ENCODE peak calls at places on chromosomes 6 and 20, in seven cellular contexts. One of them, this sample, is unnamed.
A peak's percentile ranks its signal among the peaks of the same experiment; 100 is the strongest.

GRCh38 chr6:112214749-112215269 is 39.6 kb downstream of the LAMA4 start:
- DNase-seq in T-cell: no peak
- DNase-seq in CD8-positive, alpha-beta T cell: no peak
- DNase-seq in GM12865: no peak
- DNase-seq in GM03348: no peak
- DNase-seq in CD8-positive, alpha-beta memory T cell: no peak
- DNase-seq in tibial nerve: no peak
- DNase-seq in this sample: no peak

GRCh38 chr6:123742626-123743025 is 61.0 kb upstream of the NKAIN2 start:
- DNase-seq in T-cell: no peak
- DNase-seq in CD8-positive, alpha-beta T cell: no peak
- DNase-seq in GM12865: no peak
- DNase-seq in GM03348: no peak
- DNase-seq in CD8-positive, alpha-beta memory T cell: no peak
- DNase-seq in tibial nerve: no peak
- DNase-seq in this sample: no peak

GRCh38 chr20:38473353-38473795 is 731 bp downstream of the RALGAPB start:
- DNase-seq in T-cell: no peak
- DNase-seq in CD8-positive, alpha-beta T cell: no peak
- DNase-seq in GM12865: peak; percentile 27
- DNase-seq in GM03348: no peak
- DNase-seq in CD8-positive, alpha-beta memory T cell: no peak
- DNase-seq in tibial nerve: no peak
- DNase-seq in this sample: no peak

GRCh38 chr6:27295301-27296079 is 16.6 kb downstream of the POM121L2 start:
- DNase-seq in T-cell: no peak
- DNase-seq in CD8-positive, alpha-beta T cell: no peak
- DNase-seq in GM12865: peak; percentile 74
- DNase-seq in GM03348: peak; percentile 52
- DNase-seq in CD8-positive, alpha-beta memory T cell: no peak
- DNase-seq in tibial nerve: no peak
- DNase-seq in this sample: peak; percentile 32

GRCh38 chr20:51767867-51768758 is at the start of gene ATP9A:
- DNase-seq in T-cell: no peak
- DNase-seq in CD8-positive, alpha-beta T cell: no peak
- DNase-seq in GM12865: no peak
- DNase-seq in GM03348: peak; percentile 82
- DNase-seq in CD8-positive, alpha-beta memory T cell: no peak
- DNase-seq in tibial nerve: no peak
- DNase-seq in this sample: peak; percentile 13

GRCh38 chr20:57791946-57792328 is 82.1 kb upstream of the PMEPA1 start:
- DNase-seq in T-cell: no peak
- DNase-seq in CD8-positive, alpha-beta T cell: no peak
- DNase-seq in GM12865: no peak
- DNase-seq in GM03348: no peak
- DNase-seq in CD8-positive, alpha-beta memory T cell: no peak
- DNase-seq in tibial nerve: peak; percentile 6
- DNase-seq in this sample: no peak

GRCh38 chr6:112286010-112286409 is 31.6 kb upstream of the LAMA4 start:
- DNase-seq in T-cell: peak; percentile 56
- DNase-seq in CD8-positive, alpha-beta T cell: peak; percentile 6
- DNase-seq in GM12865: peak; percentile 66
- DNase-seq in GM03348: no peak
- DNase-seq in CD8-positive, alpha-beta memory T cell: peak; percentile 72
- DNase-seq in tibial nerve: no peak
- DNase-seq in this sample: no peak

GRCh38 chr6:4008324-4009047 is 70.5 kb downstream of the FAM217A start:
- DNase-seq in T-cell: no peak
- DNase-seq in CD8-positive, alpha-beta T cell: no peak
- DNase-seq in GM12865: peak; percentile 49
- DNase-seq in GM03348: peak; percentile 78
- DNase-seq in CD8-positive, alpha-beta memory T cell: peak; percentile 41
- DNase-seq in tibial nerve: no peak
- DNase-seq in this sample: no peak

GRCh38 chr20:47768016-47768953 is 17.0 kb downstream of the SULF2 start:
- DNase-seq in T-cell: no peak
- DNase-seq in CD8-positive, alpha-beta T cell: no peak
- DNase-seq in GM12865: peak; percentile 9
- DNase-seq in GM03348: no peak
- DNase-seq in CD8-positive, alpha-beta memory T cell: no peak
- DNase-seq in tibial nerve: no peak
- DNase-seq in this sample: no peak

GRCh38 chr6:35495258-35496035 is 1.4 kb downstream of the TEAD3 start:
- DNase-seq in T-cell: no peak
- DNase-seq in CD8-positive, alpha-beta T cell: no peak
- DNase-seq in GM12865: no peak
- DNase-seq in GM03348: no peak
- DNase-seq in CD8-positive, alpha-beta memory T cell: no peak
- DNase-seq in tibial nerve: no peak
- DNase-seq in this sample: peak; percentile 40

GRCh38 chr6:149065658-149066556 is 251.6 kb upstream of the TAB2 start:
- DNase-seq in T-cell: peak; percentile 32
- DNase-seq in CD8-positive, alpha-beta T cell: peak; percentile 19
- DNase-seq in GM12865: peak; percentile 92
- DNase-seq in GM03348: no peak
- DNase-seq in CD8-positive, alpha-beta memory T cell: peak; percentile 75
- DNase-seq in tibial nerve: peak; percentile 41
- DNase-seq in this sample: no peak

GRCh38 chr6:125722886-125723285 is 26.5 kb upstream of the HEY2 start:
- DNase-seq in T-cell: no peak
- DNase-seq in CD8-positive, alpha-beta T cell: no peak
- DNase-seq in GM12865: no peak
- DNase-seq in GM03348: no peak
- DNase-seq in CD8-positive, alpha-beta memory T cell: no peak
- DNase-seq in tibial nerve: no peak
- DNase-seq in this sample: no peak

GRCh38 chr6:156988276-156989158 is 211.3 kb downstream of the ARID1B start:
- DNase-seq in T-cell: no peak
- DNase-seq in CD8-positive, alpha-beta T cell: no peak
- DNase-seq in GM12865: peak; percentile 83
- DNase-seq in GM03348: no peak
- DNase-seq in CD8-positive, alpha-beta memory T cell: no peak
- DNase-seq in tibial nerve: no peak
- DNase-seq in this sample: no peak

GRCh38 chr6:13378669-13379590 is 50.6 kb upstream of the TBC1D7 start:
- DNase-seq in T-cell: no peak
- DNase-seq in CD8-positive, alpha-beta T cell: no peak
- DNase-seq in GM12865: no peak
- DNase-seq in GM03348: no peak
- DNase-seq in CD8-positive, alpha-beta memory T cell: no peak
- DNase-seq in tibial nerve: no peak
- DNase-seq in this sample: no peak

GRCh38 chr6:165692106-165692653 is 29.1 kb upstream of the PDE10A start:
- DNase-seq in T-cell: no peak
- DNase-seq in CD8-positive, alpha-beta T cell: no peak
- DNase-seq in GM12865: no peak
- DNase-seq in GM03348: no peak
- DNase-seq in CD8-positive, alpha-beta memory T cell: no peak
- DNase-seq in tibial nerve: no peak
- DNase-seq in this sample: no peak

GRCh38 chr6:131362070-131362469 is 211.0 kb upstream of the ARG1 start:
- DNase-seq in T-cell: no peak
- DNase-seq in CD8-positive, alpha-beta T cell: no peak
- DNase-seq in GM12865: no peak
- DNase-seq in GM03348: peak; percentile 20
- DNase-seq in CD8-positive, alpha-beta memory T cell: no peak
- DNase-seq in tibial nerve: no peak
- DNase-seq in this sample: no peak

GRCh38 chr20:34402461-34402860 is 39.4 kb downstream of the ITCH start:
- DNase-seq in T-cell: no peak
- DNase-seq in CD8-positive, alpha-beta T cell: no peak
- DNase-seq in GM12865: no peak
- DNase-seq in GM03348: no peak
- DNase-seq in CD8-positive, alpha-beta memory T cell: no peak
- DNase-seq in tibial nerve: no peak
- DNase-seq in this sample: no peak

GRCh38 chr20:50325651-50326050 is 135.0 kb downstream of the CEBPB start:
- DNase-seq in T-cell: no peak
- DNase-seq in CD8-positive, alpha-beta T cell: no peak
- DNase-seq in GM12865: no peak
- DNase-seq in GM03348: no peak
- DNase-seq in CD8-positive, alpha-beta memory T cell: no peak
- DNase-seq in tibial nerve: no peak
- DNase-seq in this sample: no peak

GRCh38 chr20:18754030-18754659 is 59.4 kb upstream of the SCP2D1 start:
- DNase-seq in T-cell: no peak
- DNase-seq in CD8-positive, alpha-beta T cell: no peak
- DNase-seq in GM12865: peak; percentile 86
- DNase-seq in GM03348: no peak
- DNase-seq in CD8-positive, alpha-beta memory T cell: peak; percentile 27
- DNase-seq in tibial nerve: no peak
- DNase-seq in this sample: no peak

GRCh38 chr6:36659271-36659670 is 19.2 kb upstream of the CDKN1A start:
- DNase-seq in T-cell: no peak
- DNase-seq in CD8-positive, alpha-beta T cell: no peak
- DNase-seq in GM12865: no peak
- DNase-seq in GM03348: peak; percentile 77
- DNase-seq in CD8-positive, alpha-beta memory T cell: no peak
- DNase-seq in tibial nerve: no peak
- DNase-seq in this sample: no peak

GRCh38 chr6:98808522-98809210 is 25.7 kb upstream of the POU3F2 start:
- DNase-seq in T-cell: no peak
- DNase-seq in CD8-positive, alpha-beta T cell: no peak
- DNase-seq in GM12865: no peak
- DNase-seq in GM03348: no peak
- DNase-seq in CD8-positive, alpha-beta memory T cell: no peak
- DNase-seq in tibial nerve: no peak
- DNase-seq in this sample: no peak

GRCh38 chr6:28693751-28694443 is 168.2 kb downstream of the GPX5 start:
- DNase-seq in T-cell: no peak
- DNase-seq in CD8-positive, alpha-beta T cell: no peak
- DNase-seq in GM12865: no peak
- DNase-seq in GM03348: no peak
- DNase-seq in CD8-positive, alpha-beta memory T cell: no peak
- DNase-seq in tibial nerve: no peak
- DNase-seq in this sample: no peak

GRCh38 chr20:4805663-4806449 is 84.1 kb downstream of the PRND start:
- DNase-seq in T-cell: no peak
- DNase-seq in CD8-positive, alpha-beta T cell: no peak
- DNase-seq in GM12865: no peak
- DNase-seq in GM03348: no peak
- DNase-seq in CD8-positive, alpha-beta memory T cell: no peak
- DNase-seq in tibial nerve: no peak
- DNase-seq in this sample: no peak

GRCh38 chr6:71289802-71290175 is 1.2 kb downstream of the OGFRL1 start:
- DNase-seq in T-cell: no peak
- DNase-seq in CD8-positive, alpha-beta T cell: no peak
- DNase-seq in GM12865: no peak
- DNase-seq in GM03348: no peak
- DNase-seq in CD8-positive, alpha-beta memory T cell: no peak
- DNase-seq in tibial nerve: no peak
- DNase-seq in this sample: no peak

GRCh38 chr6:76682842-76683241 is 610.4 kb upstream of the IMPG1 start:
- DNase-seq in T-cell: no peak
- DNase-seq in CD8-positive, alpha-beta T cell: no peak
- DNase-seq in GM12865: peak; percentile 6
- DNase-seq in GM03348: peak; percentile 23
- DNase-seq in CD8-positive, alpha-beta memory T cell: no peak
- DNase-seq in tibial nerve: no peak
- DNase-seq in this sample: no peak

GRCh38 chr20:36439040-36439730 is 102.1 kb upstream of the MYL9 start:
- DNase-seq in T-cell: peak; percentile 38
- DNase-seq in CD8-positive, alpha-beta T cell: peak; percentile 29
- DNase-seq in GM12865: peak; percentile 64
- DNase-seq in GM03348: peak; percentile 83
- DNase-seq in CD8-positive, alpha-beta memory T cell: peak; percentile 28
- DNase-seq in tibial nerve: peak; percentile 68
- DNase-seq in this sample: peak; percentile 79

GRCh38 chr20:57526885-57527566 is 2.1 kb upstream of the CTCFL start:
- DNase-seq in T-cell: no peak
- DNase-seq in CD8-positive, alpha-beta T cell: no peak
- DNase-seq in GM12865: no peak
- DNase-seq in GM03348: no peak
- DNase-seq in CD8-positive, alpha-beta memory T cell: no peak
- DNase-seq in tibial nerve: no peak
- DNase-seq in this sample: no peak

GRCh38 chr20:56924976-56925695 is 296.0 kb downstream of the TFAP2C start:
- DNase-seq in T-cell: no peak
- DNase-seq in CD8-positive, alpha-beta T cell: no peak
- DNase-seq in GM12865: no peak
- DNase-seq in GM03348: peak; percentile 21
- DNase-seq in CD8-positive, alpha-beta memory T cell: no peak
- DNase-seq in tibial nerve: no peak
- DNase-seq in this sample: peak; percentile 94

GRCh38 chr20:1383621-1384404 is 9.0 kb downstream of the FKBP1A start:
- DNase-seq in T-cell: no peak
- DNase-seq in CD8-positive, alpha-beta T cell: no peak
- DNase-seq in GM12865: no peak
- DNase-seq in GM03348: no peak
- DNase-seq in CD8-positive, alpha-beta memory T cell: no peak
- DNase-seq in tibial nerve: no peak
- DNase-seq in this sample: no peak

GRCh38 chr6:21229061-21229460 is 364.5 kb upstream of the SOX4 start:
- DNase-seq in T-cell: no peak
- DNase-seq in CD8-positive, alpha-beta T cell: no peak
- DNase-seq in GM12865: no peak
- DNase-seq in GM03348: no peak
- DNase-seq in CD8-positive, alpha-beta memory T cell: no peak
- DNase-seq in tibial nerve: no peak
- DNase-seq in this sample: no peak

GRCh38 chr20:31968299-31969126 is 562 bp downstream of the XKR7 start:
- DNase-seq in T-cell: peak; percentile 80
- DNase-seq in CD8-positive, alpha-beta T cell: peak; percentile 75
- DNase-seq in GM12865: peak; percentile 76
- DNase-seq in GM03348: peak; percentile 92
- DNase-seq in CD8-positive, alpha-beta memory T cell: peak; percentile 77
- DNase-seq in tibial nerve: peak; percentile 57
- DNase-seq in this sample: peak; percentile 100

GRCh38 chr20:37226889-37227288 is 34.7 kb downstream of the GHRH start:
- DNase-seq in T-cell: no peak
- DNase-seq in CD8-positive, alpha-beta T cell: no peak
- DNase-seq in GM12865: no peak
- DNase-seq in GM03348: peak; percentile 43
- DNase-seq in CD8-positive, alpha-beta memory T cell: no peak
- DNase-seq in tibial nerve: peak; percentile 47
- DNase-seq in this sample: no peak

GRCh38 chr6:108363756-108364356 is 69.0 kb downstream of the AFG1L start:
- DNase-seq in T-cell: no peak
- DNase-seq in CD8-positive, alpha-beta T cell: no peak
- DNase-seq in GM12865: peak; percentile 16
- DNase-seq in GM03348: no peak
- DNase-seq in CD8-positive, alpha-beta memory T cell: no peak
- DNase-seq in tibial nerve: no peak
- DNase-seq in this sample: no peak

This sample was measured in neural crest cell.